ENCODE peak calls at places on chromosomes 5 and 9, in six cellular contexts. Q is right lobe of liver, B is tibial artery, T is PC-3, W is brain microvascular endothelial cell, R is GM23338. N is an unnamed sample.

GRCh38 chr9:106963684-106964083 is 100.7 kb downstream of the ZNF462 start:
- DNase-seq in Q (no peak), B (no peak), T (no peak), W (no peak), R (no peak), N (no peak)

GRCh38 chr5:31186672-31187267 is 6.7 kb upstream of the CDH6 start:
- DNase-seq in Q (no peak), B (no peak), T (peak; percentile 59), W (peak; percentile 26), R (peak; percentile 72), N (no peak)

GRCh38 chr5:172800088-172800551 is 29.1 kb upstream of the DUSP1 start:
- DNase-seq in Q (peak; percentile 70), B (peak; percentile 88), T (peak; percentile 64), W (peak; percentile 98), R (no peak), N (peak; percentile 92)

GRCh38 chr9:5890641-5891040 is at the start of gene MLANA:
- DNase-seq in Q (no peak), B (no peak), T (no peak), W (no peak), R (no peak), N (no peak)

GRCh38 chr5:1808466-1808865 is 7.3 kb downstream of the NDUFS6 start:
- DNase-seq in Q (no peak), B (no peak), T (no peak), W (no peak), R (no peak), N (no peak)

GRCh38 chr9:95499847-95500246 is 16.9 kb downstream of the PTCH1 start:
- DNase-seq in Q (no peak), B (no peak), T (no peak), W (no peak), R (no peak), N (no peak)

GRCh38 chr5:111158105-111158744 is 66.0 kb upstream of the CAMK4 start:
- DNase-seq in Q (peak; percentile 67), B (peak; percentile 64), T (peak; percentile 92), W (peak; percentile 86), R (peak; percentile 88), N (no peak)

GRCh38 chr5:158695595-158696330 is 404.0 kb downstream of the EBF1 start:
- DNase-seq in Q (peak; percentile 78), B (peak; percentile 84), T (peak; percentile 70), W (peak; percentile 82), R (peak; percentile 86), N (peak; percentile 77)

GRCh38 chr5:34865131-34865530 is 26.2 kb downstream of the TTC23L start:
- DNase-seq in Q (no peak), B (no peak), T (no peak), W (no peak), R (no peak), N (no peak)

GRCh38 chr5:113204525-113205161 is 228.0 kb downstream of the DCP2 start:
- DNase-seq in Q (peak; percentile 95), B (peak; percentile 69), T (peak; percentile 46), W (peak; percentile 20), R (no peak), N (no peak)

GRCh38 chr9:89625721-89626687 is 21.2 kb downstream of the GADD45G start:
- DNase-seq in Q (no peak), B (no peak), T (no peak), W (no peak), R (no peak), N (no peak)

GRCh38 chr5:174086751-174087150 is 41.2 kb downstream of the NSG2 start:
- DNase-seq in Q (no peak), B (no peak), T (no peak), W (no peak), R (no peak), N (no peak)

GRCh38 chr9:122144836-122145235 is 14.7 kb downstream of the NDUFA8 start:
- DNase-seq in Q (no peak), B (no peak), T (peak; percentile 15), W (peak; percentile 12), R (peak; percentile 17), N (no peak)

GRCh38 chr5:58149345-58149744 is 310.5 kb downstream of the PLK2 start:
- DNase-seq in Q (no peak), B (no peak), T (peak; percentile 48), W (no peak), R (no peak), N (no peak)

GRCh38 chr5:131996210-131997025 is 15.0 kb downstream of the ACSL6 start:
- DNase-seq in Q (no peak), B (no peak), T (peak; percentile 12), W (no peak), R (no peak), N (peak; percentile 28)

GRCh38 chr5:109865636-109866035 is 175.9 kb downstream of the MAN2A1 start:
- DNase-seq in Q (no peak), B (no peak), T (peak; percentile 96), W (peak; percentile 93), R (no peak), N (no peak)

GRCh38 chr9:135655317-135656003 is 7.6 kb upstream of the LCN9 start:
- DNase-seq in Q (no peak), B (no peak), T (no peak), W (no peak), R (no peak), N (no peak)

GRCh38 chr9:120997502-120997901 is 52.6 kb downstream of the C5 start:
- DNase-seq in Q (no peak), B (no peak), T (no peak), W (no peak), R (no peak), N (no peak)

GRCh38 chr9:71909887-71910601 is 949 bp downstream of the ABHD17B start:
- DNase-seq in Q (peak; percentile 77), B (peak; percentile 74), T (peak; percentile 16), W (peak; percentile 20), R (peak; percentile 76), N (peak; percentile 75)

GRCh38 chr5:1516615-1517601 is 6.9 kb downstream of the LPCAT1 start:
- DNase-seq in Q (peak; percentile 46), B (peak; percentile 63), T (peak; percentile 87), W (peak; percentile 29), R (no peak), N (peak; percentile 64)

GRCh38 chr9:73039253-73039915 is 86.5 kb upstream of the ALDH1A1 start:
- DNase-seq in Q (no peak), B (no peak), T (no peak), W (no peak), R (no peak), N (no peak)

GRCh38 chr5:159051431-159052281 is 48.1 kb downstream of the EBF1 start:
- DNase-seq in Q (peak; percentile 52), B (peak; percentile 84), T (peak; percentile 23), W (peak; percentile 40), R (peak; percentile 75), N (peak; percentile 57)

GRCh38 chr9:78568774-78569173 is 271.8 kb downstream of the PSAT1 start:
- DNase-seq in Q (no peak), B (no peak), T (no peak), W (no peak), R (no peak), N (no peak)

GRCh38 chr5:56824019-56824418 is 8.7 kb downstream of the MAP3K1 start:
- DNase-seq in Q (no peak), B (no peak), T (no peak), W (no peak), R (no peak), N (no peak)

GRCh38 chr5:56827043-56827442 is 11.7 kb downstream of the MAP3K1 start:
- DNase-seq in Q (no peak), B (no peak), T (no peak), W (no peak), R (peak; percentile 77), N (no peak)

GRCh38 chr5:56819027-56819881 is 3.9 kb downstream of the MAP3K1 start:
- DNase-seq in Q (no peak), B (no peak), T (peak; percentile 51), W (no peak), R (no peak), N (no peak)

GRCh38 chr5:56825222-56825824 is 10.0 kb downstream of the MAP3K1 start:
- DNase-seq in Q (no peak), B (no peak), T (no peak), W (no peak), R (no peak), N (no peak)

GRCh38 chr5:56822961-56823360 is 7.6 kb downstream of the MAP3K1 start:
- DNase-seq in Q (no peak), B (no peak), T (no peak), W (no peak), R (no peak), N (no peak)
- H3K27ac ChIP-seq in Q (no peak overlapping the region), B (no peak overlapping the region), T (no peak overlapping the region), W (no peak overlapping the region), R (no peak overlapping the region), N (no peak overlapping the region)

GRCh38 chr5:143201589-143201988 is 201.9 kb downstream of the NR3C1 start:
- DNase-seq in Q (no peak), B (no peak), T (no peak), W (no peak), R (no peak), N (no peak)

GRCh38 chr5:143199843-143200242 is 203.6 kb downstream of the NR3C1 start:
- DNase-seq in Q (no peak), B (no peak), T (no peak), W (no peak), R (no peak), N (no peak)

GRCh38 chr5:143199161-143199560 is 204.3 kb downstream of the NR3C1 start:
- DNase-seq in Q (no peak), B (no peak), T (no peak), W (no peak), R (no peak), N (no peak)

GRCh38 chr5:143198332-143198731 is 205.2 kb downstream of the NR3C1 start:
- DNase-seq in Q (no peak), B (no peak), T (no peak), W (no peak), R (no peak), N (no peak)

GRCh38 chr5:143200781-143201398 is 202.6 kb downstream of the NR3C1 start:
- DNase-seq in Q (no peak), B (no peak), T (no peak), W (peak; percentile 81), R (no peak), N (no peak)
- H3K4me3 ChIP-seq in Q (no peak overlapping the region), B (no peak overlapping the region), T (no peak overlapping the region), W (no peak overlapping the region), R (no peak overlapping the region), N (no peak overlapping the region)

GRCh38 chr9:129500166-129500862 is 120.6 kb downstream of the C9orf50 start:
- DNase-seq in Q (no peak), B (peak; percentile 78), T (no peak), W (no peak), R (peak; percentile 52), N (no peak)

GRCh38 chr9:129497837-129498450 is 123.0 kb downstream of the C9orf50 start:
- DNase-seq in Q (no peak), B (peak; percentile 76), T (no peak), W (no peak), R (no peak), N (no peak)

GRCh38 chr9:129497064-129497836 is 123.7 kb downstream of the C9orf50 start:
- DNase-seq in Q (no peak), B (peak; percentile 80), T (no peak), W (no peak), R (peak; percentile 89), N (no peak)

GRCh38 chr9:129496187-129497063 is 124.5 kb downstream of the C9orf50 start:
- DNase-seq in Q (peak; percentile 92), B (peak; percentile 98), T (peak; percentile 81), W (peak; percentile 96), R (peak; percentile 98), N (peak; percentile 95)

GRCh38 chr9:129498451-129499376 is 122.2 kb downstream of the C9orf50 start:
- DNase-seq in Q (no peak), B (no peak), T (no peak), W (no peak), R (no peak), N (no peak)
- H3K27ac ChIP-seq in Q (peak overlapping the region; percentile 97), B (peak overlapping the region; percentile 100), T (no peak overlapping the region), W (peak overlapping the region; percentile 10), R (no peak overlapping the region), N (peak overlapping the region; percentile 97)

GRCh38 chr5:156356238-156356637 is 29.3 kb downstream of the SGCD start:
- DNase-seq in Q (no peak), B (no peak), T (no peak), W (no peak), R (no peak), N (no peak)
- H3K4me3 ChIP-seq in Q (no peak overlapping the region), B (no peak overlapping the region), T (no peak overlapping the region), W (no peak overlapping the region), R (no peak overlapping the region), N (no peak overlapping the region)

N was measured in lower lobe of right lung.